ENCODE peak calls at places on chromosomes 3 and 15, in ten cellular contexts. J is psoas muscle; S is lower leg skin; I is choroid plexus epithelial cell; A is CD8-positive, alpha-beta memory T cell; F is IMR-90; L is ovary; G is foreskin fibroblast; K is WERI-Rb-1; X is astrocyte of the cerebellum. U is an unnamed sample.

GRCh38 chr15:61681038-61681418 is 379.2 kb downstream of the VPS13C start:
- DNase-seq in I (no peak), F (no peak), X (no peak), L (no peak), J (no peak), A (no peak), G (no peak), S (no peak), K (no peak), U (no peak)

GRCh38 chr15:77653832-77654480 is 21.2 kb upstream of the LINGO1 start:
- DNase-seq in K (no peak), G (no peak), S (no peak), I (no peak), L (no peak), X (no peak), J (no peak), A (no peak), F (no peak), U (no peak)

GRCh38 chr3:130111185-130111864 is 29.7 kb downstream of the ALG1L2 start:
- DNase-seq in F (peak), I (peak), S (peak), L (peak), G (peak), X (peak), K (peak), J (peak), A (peak), U (peak)

GRCh38 chr3:40763812-40764211 is 239.1 kb downstream of the ZNF621 start:
- DNase-seq in S (no peak), J (no peak), K (no peak), F (no peak), L (no peak), I (no peak), A (no peak), G (no peak), X (no peak), U (no peak)

GRCh38 chr3:146625117-146625775 is 20.1 kb upstream of the PLSCR5 start:
- DNase-seq in K (no peak), G (peak), L (no peak), S (no peak), X (no peak), F (peak), I (peak), J (no peak), A (no peak), U (no peak)

GRCh38 chr3:65836047-65836446 is 202.7 kb downstream of the MAGI1 start:
- DNase-seq in K (no peak), S (no peak), I (peak), L (no peak), X (no peak), F (peak), A (no peak), J (no peak), G (peak), U (no peak)

GRCh38 chr15:74179983-74180688 is 6.6 kb downstream of the ISLR start:
- DNase-seq in G (peak), J (peak), S (no peak), K (no peak), I (peak), X (no peak), F (peak), L (no peak), A (no peak), U (no peak)

GRCh38 chr3:157488144-157488543 is 15.1 kb downstream of the VEPH1 start:
- DNase-seq in S (no peak), L (no peak), G (no peak), X (no peak), I (no peak), A (no peak), J (no peak), K (no peak), F (no peak), U (no peak)

GRCh38 chr3:78794431-78794830 is 973.4 kb downstream of the ROBO1 start:
- DNase-seq in S (no peak), F (no peak), K (no peak), X (no peak), I (no peak), L (no peak), J (no peak), G (no peak), A (no peak), U (no peak)

GRCh38 chr3:120274739-120275167 is 10.3 kb downstream of the GPR156 start:
- DNase-seq in S (no peak), G (peak), I (peak), X (peak), K (no peak), J (no peak), F (peak), L (no peak), A (no peak), U (peak)

GRCh38 chr15:52162260-52162659 is 28.9 kb downstream of the GNB5 start:
- DNase-seq in G (peak), K (no peak), I (peak), J (no peak), F (peak), S (no peak), L (no peak), X (no peak), A (no peak), U (no peak)

GRCh38 chr3:72213296-72214064 is 428.5 kb upstream of the PROK2 start:
- DNase-seq in I (peak), G (no peak), J (no peak), A (no peak), F (no peak), X (no peak), K (no peak), S (no peak), L (no peak), U (no peak)

GRCh38 chr3:50125541-50126286 is 29.4 kb upstream of the SEMA3F start:
- DNase-seq in K (peak), X (no peak), I (no peak), A (no peak), J (no peak), S (no peak), F (no peak), G (no peak), L (no peak), U (no peak)

GRCh38 chr15:98085003-98085639 is 124.6 kb downstream of the ARRDC4 start:
- DNase-seq in J (no peak), G (peak), I (peak), F (peak), L (no peak), A (no peak), K (peak), X (peak), S (no peak), U (no peak)

GRCh38 chr3:106255870-106256248 is 387.0 kb upstream of the CBLB start:
- DNase-seq in L (no peak), F (no peak), A (no peak), J (no peak), K (no peak), G (no peak), S (no peak), X (no peak), I (no peak), U (no peak)

GRCh38 chr15:93250905-93251304 is 161.9 kb upstream of the RGMA start:
- DNase-seq in I (no peak), X (no peak), L (no peak), A (no peak), G (no peak), F (no peak), S (peak), J (no peak), K (no peak), U (no peak)

GRCh38 chr3:72582211-72582878 is 265.9 kb downstream of the SHQ1 start:
- DNase-seq in I (no peak), K (no peak), X (no peak), L (no peak), F (no peak), A (no peak), G (no peak), J (no peak), S (no peak), U (no peak)

GRCh38 chr3:38907426-38907825 is 91.4 kb upstream of the SCN10A start:
- DNase-seq in J (no peak), G (peak), X (no peak), I (no peak), K (no peak), L (no peak), S (no peak), F (peak), A (no peak), U (no peak)

GRCh38 chr3:43372809-43373587 is 86.7 kb downstream of the SNRK start:
- DNase-seq in X (no peak), J (no peak), I (no peak), A (no peak), L (no peak), G (no peak), F (no peak), S (peak), K (no peak), U (no peak)

GRCh38 chr15:65918357-65918920 is 49.1 kb downstream of the RAB11A start:
- DNase-seq in A (no peak), I (no peak), F (no peak), K (no peak), G (no peak), X (no peak), L (no peak), S (no peak), J (no peak), U (no peak)

GRCh38 chr3:25856902-25857518 is 67.1 kb downstream of the OXSM start:
- DNase-seq in L (no peak), X (peak), I (peak), F (peak), J (no peak), K (no peak), A (no peak), G (peak), S (no peak), U (no peak)

GRCh38 chr3:160982497-160982896 is 122.7 kb downstream of the B3GALNT1 start:
- DNase-seq in J (no peak), A (no peak), I (peak), K (no peak), F (no peak), S (no peak), G (no peak), L (no peak), X (no peak), U (no peak)

GRCh38 chr3:137709011-137709601 is 55.0 kb upstream of the SOX14 start:
- DNase-seq in X (no peak), G (no peak), J (no peak), I (no peak), S (no peak), A (no peak), L (no peak), F (no peak), K (peak), U (no peak)

GRCh38 chr3:46314517-46314916 is 39.4 kb upstream of the CCR2 start:
- DNase-seq in I (no peak), F (no peak), L (no peak), S (no peak), K (no peak), J (no peak), G (no peak), X (no peak), A (no peak), U (no peak)

GRCh38 chr15:60962087-60962486 is 267.0 kb downstream of the RORA start:
- DNase-seq in L (no peak), J (no peak), K (no peak), S (no peak), A (no peak), F (no peak), X (no peak), I (no peak), G (no peak), U (no peak)

GRCh38 chr3:65348596-65348995 is 660.8 kb upstream of the ADAMTS9 start:
- DNase-seq in J (no peak), K (no peak), S (no peak), F (peak), A (no peak), L (no peak), I (peak), G (peak), X (peak), U (peak)

GRCh38 chr15:47505712-47506542 is 211.4 kb upstream of the SEMA6D start:
- DNase-seq in S (no peak), I (peak), A (no peak), K (no peak), G (peak), F (peak), X (peak), J (no peak), L (no peak), U (peak)

GRCh38 chr15:34708422-34708821 is 46.4 kb downstream of the GJD2 start:
- DNase-seq in X (peak), F (peak), I (peak), S (no peak), J (no peak), K (peak), L (no peak), A (no peak), G (peak), U (no peak)

GRCh38 chr3:54008099-54008498 is 114.3 kb upstream of the CACNA2D3 start:
- DNase-seq in X (no peak), G (no peak), L (no peak), S (no peak), A (no peak), K (no peak), J (no peak), I (no peak), F (no peak), U (no peak)

GRCh38 chr15:36315649-36316048 is 263.8 kb upstream of the CDIN1 start:
- DNase-seq in X (no peak), S (no peak), A (no peak), J (no peak), L (no peak), F (no peak), K (no peak), G (no peak), I (no peak), U (no peak)

GRCh38 chr15:60255390-60255789 is 142.4 kb downstream of the ANXA2 start:
- DNase-seq in G (peak), L (no peak), S (no peak), K (no peak), J (no peak), F (no peak), A (no peak), I (peak), X (no peak), U (no peak)

GRCh38 chr15:68653795-68654194 is 75.0 kb downstream of the CORO2B start:
- DNase-seq in G (no peak), L (no peak), K (no peak), S (no peak), I (no peak), F (no peak), J (no peak), A (no peak), X (no peak), U (no peak)

GRCh38 chr15:79171320-79172031 is 80.9 kb upstream of the RASGRF1 start:
- DNase-seq in K (no peak), X (no peak), A (no peak), J (no peak), L (no peak), G (no peak), F (no peak), S (peak), I (no peak), U (no peak)

GRCh38 chr3:68007621-68008226 is 353.3 kb upstream of the SUCLG2 start:
- DNase-seq in X (no peak), K (peak), A (peak), I (no peak), J (peak), F (no peak), L (no peak), S (no peak), G (peak), U (no peak)

GRCh38 chr15:70741677-70742293 is 21.6 kb downstream of the UACA start:
- DNase-seq in G (peak), F (peak), L (no peak), X (no peak), J (no peak), S (no peak), K (no peak), A (no peak), I (peak), U (no peak)

GRCh38 chr15:70741107-70741511 is 22.2 kb downstream of the UACA start:
- DNase-seq in K (no peak), G (peak), I (peak), J (peak), X (peak), L (peak), A (no peak), S (peak), F (peak), U (peak)

GRCh38 chr15:70748281-70748747 is 15.0 kb downstream of the UACA start:
- DNase-seq in L (no peak), X (no peak), G (peak), J (peak), A (no peak), F (peak), S (peak), I (no peak), K (no peak), U (no peak)

GRCh38 chr15:70742928-70743327 is 20.4 kb downstream of the UACA start:
- DNase-seq in G (no peak), S (no peak), L (no peak), X (no peak), A (no peak), J (no peak), K (no peak), I (peak), F (no peak), U (no peak)
- H3K4me3 ChIP-seq in G (no peak), S (no peak), L (peak), X (no peak), A (no peak), J (peak), K (no peak), I (no peak), F (no peak), U (no peak)

GRCh38 chr3:76410762-76411281 is 625.5 kb upstream of the ZNF717 start:
- DNase-seq in K (no peak), L (no peak), S (no peak), J (no peak), I (no peak), X (no peak), F (peak), G (peak), A (no peak), U (no peak)
- H3K4me3 ChIP-seq in K (no peak), L (no peak), S (no peak), J (no peak), I (no peak), X (no peak), F (no peak), G (no peak), A (no peak), U (no peak)

GRCh38 chr3:188259611-188260010 is 105.7 kb downstream of the LPP start:
- DNase-seq in A (no peak), G (no peak), J (no peak), X (no peak), S (no peak), L (no peak), K (no peak), I (no peak), F (no peak), U (no peak)
- H3K4me3 ChIP-seq in A (no peak), G (no peak), J (no peak), X (no peak), S (no peak), L (no peak), K (no peak), I (no peak), F (no peak), U (no peak)

GRCh38 chr3:103949690-103950089 is 1417.0 kb upstream of the ALCAM start:
- DNase-seq in X (no peak), A (no peak), K (no peak), F (no peak), G (no peak), J (no peak), I (no peak), L (no peak), S (no peak), U (no peak)
- H3K4me3 ChIP-seq in X (no peak), A (no peak), K (no peak), F (no peak), G (no peak), J (no peak), I (no peak), L (no peak), S (no peak), U (no peak)

DNA sequence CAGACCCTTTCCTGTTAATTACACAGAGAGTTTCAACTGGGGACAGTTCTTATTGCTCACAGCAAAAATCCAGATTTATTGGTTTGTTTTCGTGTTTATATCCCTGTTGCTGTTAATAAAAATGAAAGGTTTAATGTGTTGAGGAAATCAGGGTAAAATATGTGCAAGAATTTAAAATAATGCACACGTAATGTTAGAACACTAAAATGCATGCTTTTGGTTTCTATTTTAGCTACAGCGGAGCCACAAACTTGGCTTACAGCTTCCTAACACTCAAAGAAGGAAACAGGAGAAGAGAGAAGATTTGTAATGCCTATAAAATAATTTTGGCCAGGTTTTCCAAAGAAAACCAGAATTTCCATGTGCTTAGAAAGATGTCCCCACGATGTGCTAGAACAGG is 62.7 kb downstream of the CASR start:
- DNase-seq in K (no peak), I (no peak), J (no peak), S (no peak), X (peak), L (no peak), G (no peak), F (peak), A (no peak), U (no peak)
- H3K4me3 ChIP-seq in K (no peak), I (no peak), J (peak), S (no peak), X (no peak), L (no peak), G (peak), F (peak), A (peak), U (no peak)

GRCh38 chr15:57502116-57502515 is 89.6 kb upstream of the MYZAP start:
- DNase-seq in K (no peak), I (peak), J (no peak), L (no peak), A (no peak), S (no peak), X (no peak), G (no peak), F (no peak), U (no peak)
- H3K4me3 ChIP-seq in K (no peak), I (no peak), J (no peak), L (no peak), A (no peak), S (no peak), X (no peak), G (no peak), F (no peak), U (no peak)

DNA sequence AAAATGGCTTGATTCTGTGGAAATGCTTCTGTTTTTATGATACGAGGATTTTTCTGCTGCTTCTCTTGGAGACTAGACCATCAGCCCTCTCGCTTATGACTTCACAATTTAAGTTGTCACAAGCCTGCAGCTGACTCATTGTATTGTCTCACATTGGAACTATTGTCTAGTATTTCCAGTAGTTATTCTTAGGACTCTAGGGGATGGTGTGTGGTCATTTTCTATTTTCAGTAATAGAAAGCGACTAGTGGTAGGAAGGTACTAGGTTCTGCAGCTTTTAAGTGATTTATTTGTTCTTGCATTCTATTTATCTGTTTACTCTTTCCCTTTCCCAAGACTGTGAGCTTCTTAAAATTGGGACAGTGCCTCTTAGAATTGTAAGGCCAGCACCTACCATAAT is 66.3 kb upstream of the CRTC3 start:
- DNase-seq in G (peak), F (peak), I (peak), S (no peak), L (no peak), A (no peak), X (peak), J (no peak), K (no peak), U (peak)
- H3K4me3 ChIP-seq in G (no peak), F (no peak), I (no peak), S (no peak), L (no peak), A (no peak), X (no peak), J (peak), K (no peak), U (no peak)

U was measured in skeletal muscle cell.